ENCODE peak calls at places on chromosome 11, in six cellular contexts. N is spleen, U is transverse colon, F is left lung, S is HT1080, C is ecto neural progenitor cell. T is an unnamed sample.
A peak's percentile ranks its signal among the peaks of the same experiment; 100 is the strongest.

GRCh38 chr11:2843551-2843950 is 42.0 kb downstream of the CDKN1C start:
- DNase-seq in N (no peak), U (no peak), F (no peak), S (no peak), C (no peak), T (no peak)

GRCh38 chr11:46639197-46639839 is 22.0 kb downstream of the ATG13 start:
- DNase-seq in N (no peak), U (no peak), F (no peak), S (no peak), C (no peak), T (no peak)

GRCh38 chr11:67345949-67346819 is 7.2 kb downstream of the POLD4 start:
- DNase-seq in N (no peak), U (peak; percentile 66), F (no peak), S (peak; percentile 72), C (no peak), T (peak; percentile 25)

GRCh38 chr11:74462009-74462408 is 5.3 kb downstream of the KCNE3 start:
- DNase-seq in N (peak; percentile 93), U (peak; percentile 61), F (peak; percentile 91), S (no peak), C (peak; percentile 63), T (no peak)

GRCh38 chr11:15073361-15074205 is at the start of gene CALCB:
- DNase-seq in N (no peak), U (no peak), F (no peak), S (no peak), C (peak; percentile 70), T (peak; percentile 3)

GRCh38 chr11:73454987-73455386 is 78.8 kb downstream of the RELT start:
- DNase-seq in N (peak; percentile 68), U (no peak), F (no peak), S (no peak), C (no peak), T (no peak)

GRCh38 chr11:89436071-89436470 is 55.1 kb downstream of the NOX4 start:
- DNase-seq in N (no peak), U (no peak), F (no peak), S (peak; percentile 30), C (no peak), T (no peak)

GRCh38 chr11:33310720-33311500 is 53.7 kb downstream of the HIPK3 start:
- DNase-seq in N (no peak), U (no peak), F (no peak), S (peak; percentile 35), C (no peak), T (peak; percentile 21)

GRCh38 chr11:68669301-68670090 is 14.8 kb upstream of the GAL start:
- DNase-seq in N (peak; percentile 65), U (no peak), F (no peak), S (no peak), C (no peak), T (no peak)

GRCh38 chr11:57647960-57648776 is 1.5 kb downstream of the YPEL4 start:
- DNase-seq in N (no peak), U (no peak), F (no peak), S (no peak), C (peak; percentile 57), T (no peak)

GRCh38 chr11:19558189-19558986 is 154.2 kb upstream of the NAV2 start:
- DNase-seq in N (no peak), U (no peak), F (no peak), S (no peak), C (no peak), T (no peak)